ENCODE peak calls at places on chromosomes 16 and 17, in five cellular contexts. One of them, this sample, is unnamed.

GRCh38 chr16:14061732-14062259 is 9.3 kb upstream of the MRTFB start:
- DNase-seq in hippocampal formation: no peak
- DNase-seq in activated CD4-positive, alpha-beta T cell treated with anti-CD3 and anti-CD28 coated beads, Interleukin-2, amount 50 U/mL, for 48 hours: no peak
- DNase-seq in NCI-H1105 treated with DMSO at 0.1 percent for 48 hours: no peak
- DNase-seq in GM13977: no peak
- DNase-seq in this sample: no peak

GRCh38 chr16:16021988-16022682 is 72.7 kb downstream of the ABCC1 start:
- DNase-seq in hippocampal formation: peak
- DNase-seq in activated CD4-positive, alpha-beta T cell treated with anti-CD3 and anti-CD28 coated beads, Interleukin-2, amount 50 U/mL, for 48 hours: no peak
- DNase-seq in NCI-H1105 treated with DMSO at 0.1 percent for 48 hours: no peak
- DNase-seq in GM13977: no peak
- DNase-seq in this sample: peak

GRCh38 chr17:73841431-73842060 is 197.3 kb upstream of the SDK2 start:
- DNase-seq in hippocampal formation: no peak
- DNase-seq in activated CD4-positive, alpha-beta T cell treated with anti-CD3 and anti-CD28 coated beads, Interleukin-2, amount 50 U/mL, for 48 hours: no peak
- DNase-seq in NCI-H1105 treated with DMSO at 0.1 percent for 48 hours: peak
- DNase-seq in GM13977: no peak
- DNase-seq in this sample: no peak

GRCh38 chr17:43874293-43874692 is 27.3 kb downstream of the CD300LG start:
- DNase-seq in hippocampal formation: no peak
- DNase-seq in activated CD4-positive, alpha-beta T cell treated with anti-CD3 and anti-CD28 coated beads, Interleukin-2, amount 50 U/mL, for 48 hours: no peak
- DNase-seq in NCI-H1105 treated with DMSO at 0.1 percent for 48 hours: no peak
- DNase-seq in GM13977: no peak
- DNase-seq in this sample: no peak

GRCh38 chr17:57349533-57350227 is 93.4 kb downstream of the MSI2 start:
- DNase-seq in hippocampal formation: no peak
- DNase-seq in activated CD4-positive, alpha-beta T cell treated with anti-CD3 and anti-CD28 coated beads, Interleukin-2, amount 50 U/mL, for 48 hours: no peak
- DNase-seq in NCI-H1105 treated with DMSO at 0.1 percent for 48 hours: no peak
- DNase-seq in GM13977: no peak
- DNase-seq in this sample: no peak

GRCh38 chr17:74282587-74283370 is 8.7 kb downstream of the DNAI2 start:
- DNase-seq in hippocampal formation: no peak
- DNase-seq in activated CD4-positive, alpha-beta T cell treated with anti-CD3 and anti-CD28 coated beads, Interleukin-2, amount 50 U/mL, for 48 hours: peak
- DNase-seq in NCI-H1105 treated with DMSO at 0.1 percent for 48 hours: no peak
- DNase-seq in GM13977: peak
- DNase-seq in this sample: no peak

GRCh38 chr17:48593840-48594411 is 347 bp upstream of the HOXB5 start:
- DNase-seq in hippocampal formation: no peak
- DNase-seq in activated CD4-positive, alpha-beta T cell treated with anti-CD3 and anti-CD28 coated beads, Interleukin-2, amount 50 U/mL, for 48 hours: peak
- DNase-seq in NCI-H1105 treated with DMSO at 0.1 percent for 48 hours: peak
- DNase-seq in GM13977: peak
- DNase-seq in this sample: peak

GRCh38 chr16:7487896-7488295 is 155.3 kb downstream of the RBFOX1 start:
- DNase-seq in hippocampal formation: no peak
- DNase-seq in activated CD4-positive, alpha-beta T cell treated with anti-CD3 and anti-CD28 coated beads, Interleukin-2, amount 50 U/mL, for 48 hours: no peak
- DNase-seq in NCI-H1105 treated with DMSO at 0.1 percent for 48 hours: no peak
- DNase-seq in GM13977: no peak
- DNase-seq in this sample: no peak

GRCh38 chr17:18129041-18129502 is 20.5 kb downstream of the MYO15A start:
- DNase-seq in hippocampal formation: no peak
- DNase-seq in activated CD4-positive, alpha-beta T cell treated with anti-CD3 and anti-CD28 coated beads, Interleukin-2, amount 50 U/mL, for 48 hours: no peak
- DNase-seq in NCI-H1105 treated with DMSO at 0.1 percent for 48 hours: no peak
- DNase-seq in GM13977: no peak
- DNase-seq in this sample: no peak

GRCh38 chr16:86302710-86303109 is 207.6 kb upstream of the FOXF1 start:
- DNase-seq in hippocampal formation: no peak
- DNase-seq in activated CD4-positive, alpha-beta T cell treated with anti-CD3 and anti-CD28 coated beads, Interleukin-2, amount 50 U/mL, for 48 hours: no peak
- DNase-seq in NCI-H1105 treated with DMSO at 0.1 percent for 48 hours: no peak
- DNase-seq in GM13977: no peak
- DNase-seq in this sample: no peak

GRCh38 chr16:30166202-30166902 is 17.1 kb upstream of the CORO1A start:
- DNase-seq in hippocampal formation: peak
- DNase-seq in activated CD4-positive, alpha-beta T cell treated with anti-CD3 and anti-CD28 coated beads, Interleukin-2, amount 50 U/mL, for 48 hours: no peak
- DNase-seq in NCI-H1105 treated with DMSO at 0.1 percent for 48 hours: no peak
- DNase-seq in GM13977: peak
- DNase-seq in this sample: no peak

GRCh38 chr17:77409282-77410161 is 268.8 kb downstream of the SEC14L1 start:
- DNase-seq in hippocampal formation: no peak
- DNase-seq in activated CD4-positive, alpha-beta T cell treated with anti-CD3 and anti-CD28 coated beads, Interleukin-2, amount 50 U/mL, for 48 hours: no peak
- DNase-seq in NCI-H1105 treated with DMSO at 0.1 percent for 48 hours: no peak
- DNase-seq in GM13977: no peak
- DNase-seq in this sample: no peak

GRCh38 chr16:22857296-22857695 is 43.3 kb downstream of the HS3ST2 start:
- DNase-seq in hippocampal formation: no peak
- DNase-seq in activated CD4-positive, alpha-beta T cell treated with anti-CD3 and anti-CD28 coated beads, Interleukin-2, amount 50 U/mL, for 48 hours: no peak
- DNase-seq in NCI-H1105 treated with DMSO at 0.1 percent for 48 hours: no peak
- DNase-seq in GM13977: no peak
- DNase-seq in this sample: no peak

GRCh38 chr17:43398724-43399595 is at the start of gene ARL4D:
- DNase-seq in hippocampal formation: peak
- DNase-seq in activated CD4-positive, alpha-beta T cell treated with anti-CD3 and anti-CD28 coated beads, Interleukin-2, amount 50 U/mL, for 48 hours: peak
- DNase-seq in NCI-H1105 treated with DMSO at 0.1 percent for 48 hours: peak
- DNase-seq in GM13977: peak
- DNase-seq in this sample: peak

GRCh38 chr17:45743626-45744326 is 40.3 kb upstream of the CRHR1 start:
- DNase-seq in hippocampal formation: no peak
- DNase-seq in activated CD4-positive, alpha-beta T cell treated with anti-CD3 and anti-CD28 coated beads, Interleukin-2, amount 50 U/mL, for 48 hours: no peak
- DNase-seq in NCI-H1105 treated with DMSO at 0.1 percent for 48 hours: no peak
- DNase-seq in GM13977: no peak
- DNase-seq in this sample: no peak

GRCh38 chr16:3058173-3059030 is 7.0 kb upstream of the IL32 start:
- DNase-seq in hippocampal formation: no peak
- DNase-seq in activated CD4-positive, alpha-beta T cell treated with anti-CD3 and anti-CD28 coated beads, Interleukin-2, amount 50 U/mL, for 48 hours: peak
- DNase-seq in NCI-H1105 treated with DMSO at 0.1 percent for 48 hours: peak
- DNase-seq in GM13977: peak
- DNase-seq in this sample: peak

GRCh38 chr16:471353-472198 is 46.1 kb downstream of the RAB11FIP3 start:
- DNase-seq in hippocampal formation: peak
- DNase-seq in activated CD4-positive, alpha-beta T cell treated with anti-CD3 and anti-CD28 coated beads, Interleukin-2, amount 50 U/mL, for 48 hours: no peak
- DNase-seq in NCI-H1105 treated with DMSO at 0.1 percent for 48 hours: no peak
- DNase-seq in GM13977: no peak
- DNase-seq in this sample: no peak

GRCh38 chr17:80071116-80071980 is 30.0 kb upstream of the GAA start:
- DNase-seq in hippocampal formation: peak
- DNase-seq in activated CD4-positive, alpha-beta T cell treated with anti-CD3 and anti-CD28 coated beads, Interleukin-2, amount 50 U/mL, for 48 hours: no peak
- DNase-seq in NCI-H1105 treated with DMSO at 0.1 percent for 48 hours: peak
- DNase-seq in GM13977: no peak
- DNase-seq in this sample: no peak

GRCh38 chr16:20849587-20850390 is 43.5 kb downstream of the REXO5 start:
- DNase-seq in hippocampal formation: peak
- DNase-seq in activated CD4-positive, alpha-beta T cell treated with anti-CD3 and anti-CD28 coated beads, Interleukin-2, amount 50 U/mL, for 48 hours: peak
- DNase-seq in NCI-H1105 treated with DMSO at 0.1 percent for 48 hours: peak
- DNase-seq in GM13977: no peak
- DNase-seq in this sample: peak

GRCh38 chr16:19389246-19389645 is 28.4 kb upstream of the TMC5 start:
- DNase-seq in hippocampal formation: no peak
- DNase-seq in activated CD4-positive, alpha-beta T cell treated with anti-CD3 and anti-CD28 coated beads, Interleukin-2, amount 50 U/mL, for 48 hours: peak
- DNase-seq in NCI-H1105 treated with DMSO at 0.1 percent for 48 hours: peak
- DNase-seq in GM13977: peak
- DNase-seq in this sample: peak

GRCh38 chr16:73058616-73059409 is 10.9 kb upstream of the ZFHX3 start:
- DNase-seq in hippocampal formation: no peak
- DNase-seq in activated CD4-positive, alpha-beta T cell treated with anti-CD3 and anti-CD28 coated beads, Interleukin-2, amount 50 U/mL, for 48 hours: peak
- DNase-seq in NCI-H1105 treated with DMSO at 0.1 percent for 48 hours: peak
- DNase-seq in GM13977: peak
- DNase-seq in this sample: peak

GRCh38 chr17:72135546-72136325 is 14.9 kb downstream of the SOX9 start:
- DNase-seq in hippocampal formation: no peak
- DNase-seq in activated CD4-positive, alpha-beta T cell treated with anti-CD3 and anti-CD28 coated beads, Interleukin-2, amount 50 U/mL, for 48 hours: no peak
- DNase-seq in NCI-H1105 treated with DMSO at 0.1 percent for 48 hours: no peak
- DNase-seq in GM13977: no peak
- DNase-seq in this sample: no peak

GRCh38 chr17:3963214-3964201 is 729 bp downstream of the ATP2A3 start:
- DNase-seq in hippocampal formation: no peak
- DNase-seq in activated CD4-positive, alpha-beta T cell treated with anti-CD3 and anti-CD28 coated beads, Interleukin-2, amount 50 U/mL, for 48 hours: peak
- DNase-seq in NCI-H1105 treated with DMSO at 0.1 percent for 48 hours: no peak
- DNase-seq in GM13977: peak
- DNase-seq in this sample: no peak

This sample was measured in progenitor cell of endocrine pancreas.